ENCODE peak calls at places on chromosomes 16 and 17, in nine cellular contexts. D is AG04449, Q is PC-3, K is HCT116, X is cardiac muscle cell, H is skeletal muscle cell, J is lower leg skin, G is astrocyte of the spinal cord, R is transverse colon. E is an unnamed sample.

GRCh38 chr17:51015145-51015558 is 105.5 kb downstream of the SPAG9 start:
- DNase-seq in D (no peak), H (no peak), J (no peak), Q (peak; percentile 50), X (no peak), R (no peak), K (no peak), G (peak; percentile 68), E (no peak)

GRCh38 chr16:1763521-1764511 is 7.5 kb downstream of the NME3 start:
- DNase-seq in K (no peak), X (peak; percentile 60), R (no peak), D (no peak), Q (no peak), G (peak; percentile 45), H (no peak), J (no peak), E (no peak)

GRCh38 chr16:73616186-73616585 is 568.3 kb upstream of the ZFHX3 start:
- DNase-seq in K (peak; percentile 33), G (no peak), R (no peak), D (no peak), X (no peak), H (no peak), Q (no peak), J (no peak), E (no peak)

GRCh38 chr16:9054460-9054859 is 37.0 kb upstream of the HAPSTR1 start:
- DNase-seq in Q (no peak), X (no peak), G (no peak), R (no peak), H (no peak), D (no peak), K (no peak), J (no peak), E (no peak)

GRCh38 chr16:2687531-2688308 is 5.4 kb downstream of the KCTD5 start:
- DNase-seq in X (no peak), H (no peak), K (no peak), G (no peak), Q (no peak), J (no peak), D (no peak), R (no peak), E (no peak)

GRCh38 chr17:40113961-40114272 is 7.9 kb upstream of the MSL1 start:
- DNase-seq in H (no peak), R (no peak), Q (no peak), G (no peak), D (no peak), X (no peak), J (no peak), K (no peak), E (no peak)

GRCh38 chr16:81515721-81516120 is 71.1 kb downstream of the CMIP start:
- DNase-seq in D (no peak), J (no peak), K (no peak), G (no peak), R (no peak), H (no peak), Q (no peak), X (no peak), E (no peak)

GRCh38 chr16:83843657-83844056 is 35.9 kb downstream of the HSBP1 start:
- DNase-seq in X (no peak), R (no peak), Q (no peak), J (peak; percentile 78), H (no peak), K (no peak), G (no peak), D (no peak), E (no peak)

GRCh38 chr17:64771980-64772844 is 110.1 kb upstream of the SMURF2 start:
- DNase-seq in Q (peak; percentile 26), X (no peak), R (no peak), J (peak; percentile 81), H (no peak), G (no peak), D (no peak), K (no peak), E (no peak)

GRCh38 chr17:63140255-63140654 is 174.2 kb downstream of the TANC2 start:
- DNase-seq in Q (peak; percentile 18), G (peak; percentile 47), K (no peak), X (no peak), J (no peak), H (no peak), R (peak; percentile 32), D (no peak), E (no peak)

GRCh38 chr16:66569827-66570405 is 3.7 kb downstream of the CMTM1 start:
- DNase-seq in K (no peak), X (no peak), Q (peak; percentile 39), H (peak; percentile 60), D (peak; percentile 21), R (no peak), G (peak; percentile 62), J (no peak), E (no peak)

GRCh38 chr16:8867483-8868271 is 1.1 kb downstream of the CARHSP1 start:
- DNase-seq in G (peak; percentile 37), R (peak; percentile 73), D (no peak), H (no peak), J (peak; percentile 94), Q (no peak), K (no peak), X (peak; percentile 39), E (peak; percentile 43)

GRCh38 chr17:34308376-34308775 is 10.9 kb upstream of the CCL8 start:
- DNase-seq in R (no peak), G (no peak), J (no peak), H (no peak), K (no peak), X (no peak), D (no peak), Q (no peak), E (no peak)

GRCh38 chr17:17628388-17629008 is 37.0 kb upstream of the PEMT start:
- DNase-seq in H (no peak), R (peak; percentile 54), G (no peak), D (no peak), X (no peak), K (no peak), Q (no peak), J (no peak), E (peak; percentile 34)

GRCh38 chr16:8959921-8960787 is 3.6 kb downstream of the USP7 start:
- DNase-seq in R (no peak), Q (no peak), H (no peak), G (no peak), D (no peak), X (peak; percentile 44), J (no peak), K (no peak), E (no peak)

GRCh38 chr16:27746076-27746855 is 196.3 kb downstream of the KATNIP start:
- DNase-seq in G (no peak), J (no peak), K (no peak), D (no peak), X (no peak), Q (no peak), H (no peak), R (no peak), E (no peak)

GRCh38 chr16:2095918-2096582 is 39.6 kb downstream of the PKD1 start:
- DNase-seq in J (no peak), D (no peak), H (no peak), R (no peak), K (no peak), G (no peak), Q (no peak), X (no peak), E (no peak)

GRCh38 chr17:45270828-45271418 is 9.0 kb upstream of the SPATA32 start:
- DNase-seq in K (no peak), G (no peak), H (no peak), R (no peak), J (no peak), X (peak; percentile 43), D (no peak), Q (peak; percentile 31), E (peak; percentile 61)

GRCh38 chr17:78485416-78486168 is 91.6 kb downstream of the DNAH17 start:
- DNase-seq in K (no peak), H (no peak), R (no peak), J (no peak), G (no peak), Q (no peak), X (no peak), D (no peak), E (no peak)
- H3K4me3 ChIP-seq in K (peak overlapping the region; percentile 85), H (no peak overlapping the region), R (no peak overlapping the region), J (no peak overlapping the region), G (no peak overlapping the region), Q (no peak overlapping the region), X (no peak overlapping the region), D (no peak overlapping the region), E (no peak overlapping the region)

GRCh38 chr17:44108440-44109311 is 14.8 kb downstream of the HDAC5 start:
- DNase-seq in X (no peak), G (peak; percentile 97), R (peak; percentile 79), K (no peak), D (peak; percentile 88), H (peak; percentile 86), J (peak; percentile 93), Q (no peak), E (no peak)

GRCh38 chr17:44105941-44106340 is 17.5 kb downstream of the HDAC5 start:
- DNase-seq in D (no peak), Q (no peak), K (no peak), R (no peak), J (no peak), X (no peak), G (no peak), H (no peak), E (no peak)

GRCh38 chr17:44102845-44103622 is 20.4 kb downstream of the HDAC5 start:
- DNase-seq in H (no peak), R (no peak), X (no peak), J (no peak), G (no peak), D (no peak), K (no peak), Q (no peak), E (no peak)

GRCh38 chr17:44106801-44107200 is 16.6 kb downstream of the HDAC5 start:
- DNase-seq in K (no peak), D (no peak), J (no peak), G (no peak), R (no peak), X (no peak), Q (no peak), H (no peak), E (no peak)

GRCh38 chr17:44105483-44105882 is 18.0 kb downstream of the HDAC5 start:
- DNase-seq in H (no peak), R (no peak), J (no peak), G (no peak), Q (no peak), X (no peak), D (no peak), K (no peak), E (no peak)
- H3K4me3 ChIP-seq in H (no peak overlapping the region), R (no peak overlapping the region), J (no peak overlapping the region), G (no peak overlapping the region), Q (no peak overlapping the region), X (no peak overlapping the region), D (no peak overlapping the region), K (no peak overlapping the region), E (no peak overlapping the region)

GRCh38 chr17:71726320-71726719 is 394.5 kb upstream of the SOX9 start:
- DNase-seq in R (no peak), Q (no peak), G (no peak), K (no peak), J (no peak), X (no peak), D (no peak), H (no peak), E (no peak)
- H3K4me3 ChIP-seq in R (no peak overlapping the region), Q (no peak overlapping the region), G (no peak overlapping the region), K (no peak overlapping the region), J (no peak overlapping the region), X (no peak overlapping the region), D (no peak overlapping the region), H (peak overlapping the region; percentile 16), E (no peak overlapping the region)

DNA sequence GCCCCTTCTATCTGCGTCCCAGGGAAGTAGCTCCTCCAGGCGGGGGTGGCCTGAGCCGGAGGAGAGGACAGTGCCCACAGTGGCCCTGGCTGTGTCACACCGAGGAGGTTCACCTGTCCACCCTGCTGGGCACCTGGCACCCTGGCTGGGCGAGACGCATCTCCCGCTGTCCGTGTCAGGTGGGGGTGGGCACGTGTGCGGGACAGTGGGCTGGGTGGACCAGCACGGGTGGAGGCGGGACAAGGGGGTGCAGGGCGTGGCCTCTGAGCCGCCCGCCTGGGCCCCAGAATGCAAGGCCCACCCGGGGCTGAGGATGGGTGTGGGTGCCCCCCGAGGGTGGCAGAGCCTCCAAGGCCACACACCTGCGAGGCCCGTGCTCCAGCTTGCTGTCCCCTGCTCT is 33.7 kb downstream of the BAHCC1 start:
- DNase-seq in J (no peak), H (no peak), D (no peak), X (no peak), K (no peak), G (no peak), Q (no peak), R (no peak), E (no peak)
- H3K4me3 ChIP-seq in J (no peak overlapping the region), H (no peak overlapping the region), D (no peak overlapping the region), X (no peak overlapping the region), K (peak overlapping the region; percentile 38), G (no peak overlapping the region), Q (no peak overlapping the region), R (no peak overlapping the region), E (no peak overlapping the region)